ENCODE peak calls at places on chromosomes 16 and 17, in ten cellular contexts. H, P, X, I, J, V, R, Y, L and N are unnamed samples.

GRCh38 chr17:45172541-45173286 is 11.0 kb downstream of the HEXIM2 start:
- DNase-seq in H (no peak), P (no peak), X (peak; percentile 61), I (peak; percentile 10), J (peak; percentile 72), V (peak; percentile 61), R (peak; percentile 45), Y (no peak), L (peak; percentile 19), N (no peak)

GRCh38 chr17:28957277-28957991 is 6.1 kb upstream of the PHF12 start:
- DNase-seq in H (no peak), P (no peak), X (no peak), I (no peak), J (no peak), V (no peak), R (no peak), Y (no peak), L (no peak), N (no peak)

GRCh38 chr16:58937661-58938060 is 203.5 kb upstream of the GOT2 start:
- DNase-seq in H (no peak), P (no peak), X (no peak), I (no peak), J (no peak), V (no peak), R (no peak), Y (no peak), L (no peak), N (no peak)

GRCh38 chr17:27469256-27469655 is 13.0 kb downstream of the KSR1 start:
- DNase-seq in H (no peak), P (no peak), X (no peak), I (no peak), J (no peak), V (no peak), R (no peak), Y (no peak), L (no peak), N (no peak)

GRCh38 chr16:12265168-12265567 is 288.6 kb downstream of the SNX29 start:
- DNase-seq in H (no peak), P (no peak), X (no peak), I (no peak), J (no peak), V (no peak), R (no peak), Y (no peak), L (no peak), N (no peak)

GRCh38 chr16:48611329-48612137 is 1.6 kb upstream of the N4BP1 start:
- DNase-seq in H (no peak), P (no peak), X (no peak), I (peak; percentile 79), J (no peak), V (no peak), R (peak; percentile 90), Y (peak; percentile 8), L (no peak), N (no peak)

GRCh38 chr16:2795714-2796143 is 2.5 kb upstream of the PRSS41 start:
- DNase-seq in H (no peak), P (no peak), X (no peak), I (no peak), J (no peak), V (no peak), R (no peak), Y (no peak), L (no peak), N (no peak)

GRCh38 chr16:63787014-63787413 is 1334.8 kb downstream of the CDH11 start:
- DNase-seq in H (no peak), P (no peak), X (no peak), I (no peak), J (no peak), V (peak; percentile 1), R (no peak), Y (no peak), L (no peak), N (no peak)

GRCh38 chr17:71628306-71628705 is 492.5 kb upstream of the SOX9 start:
- DNase-seq in H (no peak), P (no peak), X (no peak), I (no peak), J (no peak), V (no peak), R (no peak), Y (no peak), L (no peak), N (no peak)

GRCh38 chr16:88339926-88340754 is 42.6 kb upstream of the ZNF469 start:
- DNase-seq in H (no peak), P (no peak), X (no peak), I (no peak), J (no peak), V (no peak), R (no peak), Y (no peak), L (no peak), N (no peak)

GRCh38 chr17:63843387-63844292 is 1.2 kb upstream of the SMARCD2 start:
- DNase-seq in H (no peak), P (peak; percentile 71), X (peak; percentile 45), I (no peak), J (peak; percentile 70), V (peak; percentile 93), R (no peak), Y (no peak), L (no peak), N (peak; percentile 55)

GRCh38 chr17:68182940-68183551 is 64.8 kb upstream of the AMZ2 start:
- DNase-seq in H (no peak), P (no peak), X (no peak), I (peak; percentile 65), J (no peak), V (no peak), R (peak; percentile 63), Y (no peak), L (no peak), N (no peak)

GRCh38 chr16:23996258-23996955 is 160.6 kb downstream of the PRKCB start:
- DNase-seq in H (no peak), P (no peak), X (no peak), I (no peak), J (no peak), V (no peak), R (no peak), Y (no peak), L (no peak), N (no peak)

GRCh38 chr16:81445143-81445922 is 725 bp downstream of the CMIP start:
- DNase-seq in H (no peak), P (peak; percentile 25), X (peak; percentile 67), I (peak; percentile 17), J (peak; percentile 19), V (no peak), R (no peak), Y (no peak), L (peak; percentile 51), N (peak; percentile 34)

GRCh38 chr17:59804910-59805381 is 87.8 kb downstream of the TUBD1 start:
- DNase-seq in H (no peak), P (no peak), X (peak; percentile 63), I (no peak), J (no peak), V (peak; percentile 52), R (no peak), Y (no peak), L (no peak), N (no peak)

GRCh38 chr16:79372504-79373184 is 227.9 kb downstream of the MAF start:
- DNase-seq in H (no peak), P (no peak), X (no peak), I (peak; percentile 35), J (no peak), V (peak; percentile 3), R (no peak), Y (no peak), L (no peak), N (peak; percentile 59)

GRCh38 chr17:43338886-43339516 is 59.8 kb upstream of the ARL4D start:
- DNase-seq in H (no peak), P (peak; percentile 64), X (peak; percentile 82), I (peak; percentile 27), J (no peak), V (peak; percentile 60), R (peak; percentile 40), Y (peak; percentile 33), L (peak; percentile 84), N (peak; percentile 28)

GRCh38 chr17:81173761-81174160 is 7.7 kb upstream of the AATK start:
- DNase-seq in H (peak; percentile 12), P (no peak), X (peak; percentile 74), I (no peak), J (no peak), V (no peak), R (no peak), Y (no peak), L (no peak), N (no peak)

GRCh38 chr16:27515874-27516353 is 33.8 kb downstream of the GTF3C1 start:
- DNase-seq in H (no peak), P (peak; percentile 17), X (peak; percentile 15), I (no peak), J (no peak), V (peak; percentile 33), R (no peak), Y (no peak), L (peak; percentile 65), N (peak; percentile 38)

GRCh38 chr17:36468903-36469635 is 17.4 kb upstream of the ZNHIT3 start:
- DNase-seq in H (no peak), P (no peak), X (no peak), I (no peak), J (no peak), V (no peak), R (no peak), Y (no peak), L (peak; percentile 68), N (no peak)

GRCh38 chr16:4351880-4352279 is 759 bp upstream of the PAM16 start:
- DNase-seq in H (no peak), P (no peak), X (peak; percentile 38), I (no peak), J (peak; percentile 57), V (no peak), R (no peak), Y (no peak), L (no peak), N (no peak)

GRCh38 chr16:67571464-67571863 is 9.1 kb downstream of the CTCF start:
- DNase-seq in H (no peak), P (no peak), X (peak; percentile 70), I (no peak), J (peak; percentile 45), V (peak; percentile 32), R (no peak), Y (no peak), L (no peak), N (peak; percentile 53)

GRCh38 chr16:637081-638018 is 1.2 kb upstream of the METTL26 start:
- DNase-seq in H (no peak), P (no peak), X (peak; percentile 96), I (peak; percentile 88), J (peak; percentile 81), V (peak; percentile 89), R (no peak), Y (peak; percentile 89), L (peak; percentile 93), N (peak; percentile 82)

GRCh38 chr16:52906271-52906670 is 146.4 kb downstream of the CHD9NB start:
- DNase-seq in H (no peak), P (no peak), X (peak; percentile 1), I (no peak), J (no peak), V (no peak), R (no peak), Y (no peak), L (no peak), N (no peak)

GRCh38 chr16:75929056-75929455 is 202.8 kb upstream of the CPHXL start:
- DNase-seq in H (no peak), P (no peak), X (no peak), I (no peak), J (peak; percentile 28), V (no peak), R (no peak), Y (no peak), L (no peak), N (no peak)